ENCODE peak calls at places on chromosomes 4 and X, in seven cellular contexts. One of them, this sample, is unnamed. For H3K4me1 and H3K36me3, the result is how much of the 10 kb centered on the place peaks cover.

GRCh38 chr4:118033148-118034060 is 882 bp upstream of the NDST3 start:
- DNase-seq in colonic mucosa: peak
- DNase-seq in SJCRH30: peak
- DNase-seq in Karpas-422: no peak
- DNase-seq in tibial nerve: no peak
- DNase-seq in OCI-LY7: no peak
- DNase-seq in sigmoid colon: peak
- DNase-seq in this sample: peak

GRCh38 chr4:142128529-142128928 is 492.1 kb downstream of the IL15 start:
- DNase-seq in colonic mucosa: no peak
- DNase-seq in SJCRH30: no peak
- DNase-seq in Karpas-422: no peak
- DNase-seq in tibial nerve: no peak
- DNase-seq in OCI-LY7: no peak
- DNase-seq in sigmoid colon: peak
- DNase-seq in this sample: no peak

GRCh38 chr4:41145571-41146078 is 68.7 kb downstream of the APBB2 start:
- DNase-seq in colonic mucosa: no peak
- DNase-seq in SJCRH30: peak
- DNase-seq in Karpas-422: no peak
- DNase-seq in tibial nerve: no peak
- DNase-seq in OCI-LY7: peak
- DNase-seq in sigmoid colon: no peak
- DNase-seq in this sample: no peak

GRCh38 chrX:1164322-1165288 is 47.8 kb downstream of the CRLF2 start:
- DNase-seq in colonic mucosa: no peak
- DNase-seq in SJCRH30: peak
- DNase-seq in Karpas-422: no peak
- DNase-seq in tibial nerve: no peak
- DNase-seq in OCI-LY7: peak
- DNase-seq in sigmoid colon: peak
- DNase-seq in this sample: peak

GRCh38 chr4:101864660-101865059 is 74.1 kb downstream of the BANK1 start:
- DNase-seq in colonic mucosa: no peak
- DNase-seq in SJCRH30: no peak
- DNase-seq in Karpas-422: no peak
- DNase-seq in tibial nerve: no peak
- DNase-seq in OCI-LY7: no peak
- DNase-seq in sigmoid colon: no peak
- DNase-seq in this sample: no peak

GRCh38 chrX:24684048-24684447 is 9.7 kb upstream of the POLA1 start:
- DNase-seq in colonic mucosa: no peak
- DNase-seq in SJCRH30: no peak
- DNase-seq in Karpas-422: no peak
- DNase-seq in tibial nerve: no peak
- DNase-seq in OCI-LY7: no peak
- DNase-seq in sigmoid colon: no peak
- DNase-seq in this sample: no peak

GRCh38 chr4:2217726-2218125 is 24.2 kb downstream of the HAUS3 start:
- DNase-seq in colonic mucosa: no peak
- DNase-seq in SJCRH30: no peak
- DNase-seq in Karpas-422: no peak
- DNase-seq in tibial nerve: no peak
- DNase-seq in OCI-LY7: no peak
- DNase-seq in sigmoid colon: no peak
- DNase-seq in this sample: no peak

GRCh38 chr4:74632634-74633033 is 161.7 kb downstream of the BTC start:
- DNase-seq in colonic mucosa: peak
- DNase-seq in SJCRH30: peak
- DNase-seq in Karpas-422: no peak
- DNase-seq in tibial nerve: no peak
- DNase-seq in OCI-LY7: no peak
- DNase-seq in sigmoid colon: no peak
- DNase-seq in this sample: no peak

GRCh38 chr4:53997901-53998300 is 66.5 kb downstream of the CHIC2 start:
- DNase-seq in colonic mucosa: no peak
- DNase-seq in SJCRH30: no peak
- DNase-seq in Karpas-422: no peak
- DNase-seq in tibial nerve: no peak
- DNase-seq in OCI-LY7: no peak
- DNase-seq in sigmoid colon: no peak
- DNase-seq in this sample: no peak

GRCh38 chr4:4406455-4407298 is 19.8 kb downstream of the NSG1 start:
- DNase-seq in colonic mucosa: no peak
- DNase-seq in SJCRH30: no peak
- DNase-seq in Karpas-422: no peak
- DNase-seq in tibial nerve: no peak
- DNase-seq in OCI-LY7: no peak
- DNase-seq in sigmoid colon: no peak
- DNase-seq in this sample: no peak

GRCh38 chrX:7228226-7228625 is 80.3 kb upstream of the PUDP start:
- DNase-seq in colonic mucosa: no peak
- DNase-seq in SJCRH30: peak
- DNase-seq in Karpas-422: no peak
- DNase-seq in tibial nerve: no peak
- DNase-seq in OCI-LY7: no peak
- DNase-seq in sigmoid colon: no peak
- DNase-seq in this sample: no peak

GRCh38 chr4:183797445-183798248 is 107.5 kb upstream of the STOX2 start:
- DNase-seq in colonic mucosa: peak
- DNase-seq in SJCRH30: peak
- DNase-seq in Karpas-422: no peak
- DNase-seq in tibial nerve: no peak
- DNase-seq in OCI-LY7: no peak
- DNase-seq in sigmoid colon: no peak
- DNase-seq in this sample: peak

GRCh38 chrX:8721536-8721935 is 10.4 kb downstream of the ANOS1 start:
- DNase-seq in colonic mucosa: no peak
- DNase-seq in SJCRH30: no peak
- DNase-seq in Karpas-422: no peak
- DNase-seq in tibial nerve: no peak
- DNase-seq in OCI-LY7: no peak
- DNase-seq in sigmoid colon: no peak
- DNase-seq in this sample: no peak

GRCh38 chrX:8724176-8724757 is 7.7 kb downstream of the ANOS1 start:
- DNase-seq in colonic mucosa: no peak
- DNase-seq in SJCRH30: no peak
- DNase-seq in Karpas-422: peak
- DNase-seq in tibial nerve: no peak
- DNase-seq in OCI-LY7: no peak
- DNase-seq in sigmoid colon: no peak
- DNase-seq in this sample: no peak

GRCh38 chrX:8730812-8731578 is 942 bp downstream of the ANOS1 start:
- DNase-seq in colonic mucosa: no peak
- DNase-seq in SJCRH30: no peak
- DNase-seq in Karpas-422: no peak
- DNase-seq in tibial nerve: no peak
- DNase-seq in OCI-LY7: no peak
- DNase-seq in sigmoid colon: no peak
- DNase-seq in this sample: no peak

GRCh38 chrX:8728932-8729331 is 3.0 kb downstream of the ANOS1 start:
- DNase-seq in colonic mucosa: no peak
- DNase-seq in SJCRH30: no peak
- DNase-seq in Karpas-422: no peak
- DNase-seq in tibial nerve: no peak
- DNase-seq in OCI-LY7: no peak
- DNase-seq in sigmoid colon: no peak
- DNase-seq in this sample: no peak

GRCh38 chrX:8726031-8726652 is 5.8 kb downstream of the ANOS1 start:
- DNase-seq in colonic mucosa: no peak
- DNase-seq in SJCRH30: no peak
- DNase-seq in Karpas-422: no peak
- DNase-seq in tibial nerve: no peak
- DNase-seq in OCI-LY7: no peak
- DNase-seq in sigmoid colon: no peak
- DNase-seq in this sample: no peak
- H3K4me1 ChIP-seq in colonic mucosa: under half
- H3K4me1 ChIP-seq in SJCRH30: under half
- H3K4me1 ChIP-seq in Karpas-422: under half
- H3K4me1 ChIP-seq in tibial nerve: under half
- H3K4me1 ChIP-seq in OCI-LY7: under half
- H3K4me1 ChIP-seq in sigmoid colon: under half
- H3K4me1 ChIP-seq in this sample: under half

GRCh38 chr4:169698331-169698730 is 59.4 kb downstream of the HPF1 start:
- DNase-seq in colonic mucosa: no peak
- DNase-seq in SJCRH30: no peak
- DNase-seq in Karpas-422: no peak
- DNase-seq in tibial nerve: no peak
- DNase-seq in OCI-LY7: no peak
- DNase-seq in sigmoid colon: no peak
- DNase-seq in this sample: no peak
- H3K36me3 ChIP-seq in colonic mucosa: under half
- H3K36me3 ChIP-seq in SJCRH30: under half
- H3K36me3 ChIP-seq in Karpas-422: under half
- H3K36me3 ChIP-seq in tibial nerve: half or more
- H3K36me3 ChIP-seq in OCI-LY7: half or more
- H3K36me3 ChIP-seq in sigmoid colon: under half
- H3K36me3 ChIP-seq in this sample: under half

GRCh38 chr4:14583331-14583730 is 418.9 kb upstream of the CPEB2 start:
- DNase-seq in colonic mucosa: no peak
- DNase-seq in SJCRH30: no peak
- DNase-seq in Karpas-422: no peak
- DNase-seq in tibial nerve: no peak
- DNase-seq in OCI-LY7: no peak
- DNase-seq in sigmoid colon: no peak
- DNase-seq in this sample: no peak
- H3K4me3 ChIP-seq in colonic mucosa: no peak
- H3K4me3 ChIP-seq in SJCRH30: no peak
- H3K4me3 ChIP-seq in Karpas-422: no peak
- H3K4me3 ChIP-seq in tibial nerve: no peak
- H3K4me3 ChIP-seq in OCI-LY7: no peak
- H3K4me3 ChIP-seq in sigmoid colon: no peak
- H3K4me3 ChIP-seq in this sample: no peak

GRCh38 chr4:24192018-24192641 is 302.3 kb upstream of the PPARGC1A start:
- DNase-seq in colonic mucosa: no peak
- DNase-seq in SJCRH30: no peak
- DNase-seq in Karpas-422: no peak
- DNase-seq in tibial nerve: no peak
- DNase-seq in OCI-LY7: no peak
- DNase-seq in sigmoid colon: no peak
- DNase-seq in this sample: no peak

GRCh38 chr4:24186466-24186865 is 296.6 kb upstream of the PPARGC1A start:
- DNase-seq in colonic mucosa: no peak
- DNase-seq in SJCRH30: no peak
- DNase-seq in Karpas-422: no peak
- DNase-seq in tibial nerve: no peak
- DNase-seq in OCI-LY7: no peak
- DNase-seq in sigmoid colon: no peak
- DNase-seq in this sample: no peak

DNA sequence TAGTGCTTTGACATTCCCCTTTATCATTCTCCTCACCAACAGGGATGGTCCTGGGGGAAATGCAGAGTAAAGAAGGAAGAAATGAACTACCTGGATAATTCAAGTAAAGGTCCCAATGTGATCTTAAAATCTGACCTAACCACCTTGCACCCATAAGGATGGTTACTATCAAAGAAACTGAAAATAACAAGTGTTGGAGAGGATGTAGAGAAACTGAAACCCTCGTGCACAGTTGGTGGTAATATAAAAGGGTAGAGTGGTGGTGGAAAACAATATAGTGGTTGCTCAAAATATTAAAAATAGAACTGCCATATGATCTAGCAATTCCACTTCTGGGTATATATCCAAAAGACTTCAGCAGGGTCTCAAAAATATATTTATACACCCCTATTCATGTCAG is 298.6 kb upstream of the PPARGC1A start:
- DNase-seq in colonic mucosa: no peak
- DNase-seq in SJCRH30: no peak
- DNase-seq in Karpas-422: no peak
- DNase-seq in tibial nerve: no peak
- DNase-seq in OCI-LY7: no peak
- DNase-seq in sigmoid colon: no peak
- DNase-seq in this sample: no peak
- H3K4me1 ChIP-seq in colonic mucosa: under half
- H3K4me1 ChIP-seq in SJCRH30: under half
- H3K4me1 ChIP-seq in Karpas-422: under half
- H3K4me1 ChIP-seq in tibial nerve: under half
- H3K4me1 ChIP-seq in OCI-LY7: under half
- H3K4me1 ChIP-seq in sigmoid colon: under half
- H3K4me1 ChIP-seq in this sample: under half

GRCh38 chr4:5772528-5773270 is 61.7 kb downstream of the EVC start:
- DNase-seq in colonic mucosa: no peak
- DNase-seq in SJCRH30: no peak
- DNase-seq in Karpas-422: no peak
- DNase-seq in tibial nerve: no peak
- DNase-seq in OCI-LY7: no peak
- DNase-seq in sigmoid colon: peak
- DNase-seq in this sample: no peak
- H3K36me3 ChIP-seq in colonic mucosa: under half
- H3K36me3 ChIP-seq in SJCRH30: under half
- H3K36me3 ChIP-seq in Karpas-422: under half
- H3K36me3 ChIP-seq in tibial nerve: half or more
- H3K36me3 ChIP-seq in OCI-LY7: under half
- H3K36me3 ChIP-seq in sigmoid colon: under half
- H3K36me3 ChIP-seq in this sample: under half

GRCh38 chrX:79300821-79301220 is 66.3 kb downstream of the ITM2A start:
- DNase-seq in colonic mucosa: no peak
- DNase-seq in SJCRH30: no peak
- DNase-seq in Karpas-422: no peak
- DNase-seq in tibial nerve: no peak
- DNase-seq in OCI-LY7: no peak
- DNase-seq in sigmoid colon: no peak
- DNase-seq in this sample: no peak
- H3K4me3 ChIP-seq in colonic mucosa: no peak
- H3K4me3 ChIP-seq in SJCRH30: no peak
- H3K4me3 ChIP-seq in Karpas-422: no peak
- H3K4me3 ChIP-seq in tibial nerve: no peak
- H3K4me3 ChIP-seq in OCI-LY7: no peak
- H3K4me3 ChIP-seq in sigmoid colon: no peak
- H3K4me3 ChIP-seq in this sample: no peak

DNA sequence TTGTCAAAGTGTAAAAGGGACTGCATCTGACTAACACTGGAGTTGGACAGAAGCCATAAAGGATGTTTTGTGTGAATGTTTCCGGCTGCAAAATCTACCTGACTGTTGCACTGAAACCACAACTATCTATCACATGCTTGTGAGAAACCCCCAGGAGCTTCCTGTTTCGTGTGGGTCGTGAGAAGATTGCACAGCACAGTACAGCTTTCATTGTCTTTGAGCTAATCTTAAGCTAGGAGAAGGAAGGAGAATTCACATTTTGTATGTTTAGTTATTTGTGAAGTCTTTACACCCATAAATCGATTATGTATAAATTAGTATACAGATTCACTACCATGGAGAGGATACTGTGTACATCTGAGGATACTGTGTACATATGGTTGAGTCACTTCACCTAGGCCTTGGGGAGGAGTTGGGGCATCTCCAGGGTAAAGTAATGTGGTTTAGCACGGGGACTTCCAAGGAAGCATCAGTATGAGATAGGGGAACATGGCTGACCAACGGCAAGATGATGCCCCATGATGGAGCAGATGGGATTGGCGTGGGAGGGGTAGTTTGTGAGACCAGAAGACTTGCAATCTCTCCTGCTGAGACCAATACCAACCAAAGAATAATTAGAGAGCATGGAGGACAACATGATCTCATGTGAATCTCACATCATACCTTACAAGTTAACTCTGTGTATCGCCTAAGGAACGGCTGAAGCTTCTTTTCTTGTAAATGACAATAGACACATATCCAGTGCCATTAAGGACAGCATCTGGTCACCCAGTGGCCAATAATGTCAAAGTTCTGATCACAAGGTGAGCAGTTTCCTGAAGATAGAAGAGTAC is 43.1 kb upstream of the FAM9C start:
- DNase-seq in colonic mucosa: no peak
- DNase-seq in SJCRH30: no peak
- DNase-seq in Karpas-422: no peak
- DNase-seq in tibial nerve: no peak
- DNase-seq in OCI-LY7: peak
- DNase-seq in sigmoid colon: no peak
- DNase-seq in this sample: no peak
- H3K4me1 ChIP-seq in colonic mucosa: under half
- H3K4me1 ChIP-seq in SJCRH30: under half
- H3K4me1 ChIP-seq in Karpas-422: under half
- H3K4me1 ChIP-seq in tibial nerve: under half
- H3K4me1 ChIP-seq in OCI-LY7: half or more
- H3K4me1 ChIP-seq in sigmoid colon: under half
- H3K4me1 ChIP-seq in this sample: under half